ENCODE peak calls at places on chromosomes 4 and X, in nine cellular contexts. D, O, K, R, G, T, A, W and Y are unnamed samples.

GRCh38 chrX:115147220-115147619 is 42.0 kb upstream of the RBMXL3 start:
- DNase-seq in K (peak; percentile 16), W (no peak), T (no peak), O (peak; percentile 40), D (no peak), G (no peak), A (no peak), R (no peak), Y (no peak)

GRCh38 chrX:8755813-8756212 is 23.9 kb upstream of the ANOS1 start:
- DNase-seq in T (no peak), D (no peak), K (no peak), G (no peak), A (no peak), O (no peak), W (no peak), R (no peak), Y (no peak)

GRCh38 chr4:164700471-164700870 is 53.5 kb upstream of the SMIM31 start:
- DNase-seq in D (no peak), A (no peak), K (peak; percentile 41), R (no peak), O (no peak), T (no peak), G (peak; percentile 69), W (no peak), Y (no peak)

GRCh38 chr4:94621491-94622080 is 136.2 kb upstream of the BMPR1B start:
- DNase-seq in K (peak; percentile 57), G (peak; percentile 28), W (peak; percentile 8), D (no peak), A (no peak), O (peak; percentile 61), R (no peak), T (no peak), Y (no peak)

GRCh38 chr4:55256787-55257186 is 89.3 kb upstream of the SRD5A3 start:
- DNase-seq in D (no peak), G (no peak), O (no peak), A (peak; percentile 28), K (no peak), T (no peak), R (no peak), W (no peak), Y (no peak)

GRCh38 chr4:13299343-13299742 is 184.8 kb downstream of the RAB28 start:
- DNase-seq in K (no peak), A (no peak), T (no peak), O (no peak), G (no peak), D (no peak), R (no peak), W (no peak), Y (no peak)

GRCh38 chr4:109432676-109433075 is 939 bp upstream of the SEC24B start:
- DNase-seq in R (no peak), G (no peak), T (no peak), A (no peak), D (no peak), K (peak; percentile 12), W (no peak), O (peak; percentile 77), Y (no peak)

GRCh38 chrX:77788050-77788449 is 2.0 kb upstream of the ATRX start:
- DNase-seq in O (peak; percentile 14), R (no peak), T (no peak), A (no peak), D (no peak), W (no peak), G (peak; percentile 14), K (peak; percentile 88), Y (no peak)

GRCh38 chr4:94744830-94745229 is 12.9 kb upstream of the BMPR1B start:
- DNase-seq in W (no peak), D (no peak), K (no peak), T (no peak), A (no peak), O (no peak), G (no peak), R (no peak), Y (no peak)

DNA sequence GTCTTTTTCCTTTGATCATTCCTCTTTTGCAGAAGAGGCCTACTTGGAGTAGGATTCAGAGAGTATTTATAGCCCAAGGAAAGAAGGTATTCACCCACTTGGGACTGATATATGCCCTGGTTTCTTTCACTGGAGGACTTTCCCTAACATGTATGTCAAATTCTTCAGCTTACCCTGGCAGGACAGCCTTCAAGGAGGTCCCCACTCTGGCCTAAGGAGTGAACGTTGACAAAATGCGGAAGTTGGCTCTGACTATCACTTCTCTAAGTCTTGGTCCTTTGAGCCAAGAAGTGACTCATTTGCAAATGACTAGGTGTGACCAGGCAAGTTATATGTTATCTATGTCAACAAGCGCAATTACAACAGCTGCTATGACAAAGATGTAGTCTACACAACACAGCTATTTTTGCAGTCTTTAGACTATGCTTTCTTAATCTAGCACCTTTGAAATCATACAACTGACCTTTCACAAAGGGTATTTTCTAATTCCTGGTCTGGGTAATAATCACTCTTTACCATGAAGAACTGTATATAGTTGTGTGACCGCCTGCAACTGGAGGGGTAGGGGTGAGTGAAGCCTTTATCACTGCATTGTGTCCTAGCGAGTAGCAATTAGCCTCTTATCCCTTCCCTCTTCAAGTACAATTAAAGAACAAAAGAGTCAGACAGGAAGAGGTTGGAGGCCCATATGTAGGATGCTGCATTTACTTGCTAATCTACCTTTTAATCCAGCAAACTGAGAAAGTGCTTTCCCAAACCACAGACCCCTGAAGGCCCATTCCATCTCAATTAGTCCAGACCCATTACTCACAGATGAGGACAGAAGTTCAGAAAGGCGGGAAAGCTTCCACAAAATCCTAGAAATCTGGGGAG is 50.1 kb downstream of the RASGEF1B start:
- DNase-seq in T (no peak), W (peak; percentile 19), R (no peak), G (no peak), A (no peak), D (no peak), O (peak; percentile 56), K (no peak), Y (no peak)
- TF ChIP-seq POLR2A in T (no peak), W (no peak), R (no peak), G (no peak), A (no peak), D (no peak), O (no peak), K (no peak), Y (no peak)

DNA sequence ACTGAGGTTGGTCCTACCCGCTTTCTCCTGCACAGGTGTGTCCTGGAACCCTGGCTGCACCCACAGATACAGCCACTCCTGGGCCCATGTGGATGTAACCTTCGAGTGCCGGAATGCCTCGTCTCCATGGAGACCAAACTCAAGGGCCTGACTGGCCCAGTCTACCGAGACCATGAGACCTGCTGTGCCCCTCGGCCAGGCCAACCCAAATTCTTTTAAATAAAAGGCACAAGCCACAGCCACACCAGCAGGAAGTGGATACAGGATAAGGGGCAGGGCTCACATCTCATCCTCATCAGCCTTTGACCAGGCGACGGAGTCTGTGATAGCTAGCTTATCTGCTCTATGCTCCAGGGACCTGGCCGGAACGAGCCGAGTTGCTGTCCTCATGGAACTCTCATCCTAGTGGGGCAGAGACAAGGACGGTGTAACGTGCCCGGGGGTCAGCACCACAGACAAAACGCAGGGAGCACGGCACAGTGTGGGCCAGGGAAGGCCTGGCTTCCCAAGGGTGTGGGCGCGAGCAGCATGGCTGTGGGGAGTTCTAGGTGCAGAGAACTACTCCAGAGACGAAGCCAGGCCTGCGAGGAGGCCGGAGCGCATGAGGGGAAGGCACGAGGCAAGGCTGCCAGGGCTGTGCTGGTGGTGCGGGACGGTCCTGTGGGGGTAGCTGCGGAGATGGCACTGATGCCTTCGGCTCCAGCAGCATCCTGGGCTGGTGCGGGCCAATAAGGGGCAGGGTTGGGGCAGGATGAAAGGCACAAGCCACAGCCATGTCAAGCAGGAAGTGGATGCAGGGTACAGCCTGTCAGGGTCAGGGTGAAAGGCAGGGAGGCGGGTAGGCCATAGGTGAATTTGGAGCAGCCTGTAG is 22.7 kb downstream of the NOP14 start:
- DNase-seq in O (no peak), R (peak; percentile 19), W (no peak), D (peak; percentile 47), A (no peak), T (peak; percentile 17), G (peak; percentile 13), K (no peak), Y (no peak)
- TF ChIP-seq POLR2A in O (no peak), R (no peak), W (peak; percentile 70), D (no peak), A (no peak), T (no peak), G (no peak), K (no peak), Y (no peak)

DNA sequence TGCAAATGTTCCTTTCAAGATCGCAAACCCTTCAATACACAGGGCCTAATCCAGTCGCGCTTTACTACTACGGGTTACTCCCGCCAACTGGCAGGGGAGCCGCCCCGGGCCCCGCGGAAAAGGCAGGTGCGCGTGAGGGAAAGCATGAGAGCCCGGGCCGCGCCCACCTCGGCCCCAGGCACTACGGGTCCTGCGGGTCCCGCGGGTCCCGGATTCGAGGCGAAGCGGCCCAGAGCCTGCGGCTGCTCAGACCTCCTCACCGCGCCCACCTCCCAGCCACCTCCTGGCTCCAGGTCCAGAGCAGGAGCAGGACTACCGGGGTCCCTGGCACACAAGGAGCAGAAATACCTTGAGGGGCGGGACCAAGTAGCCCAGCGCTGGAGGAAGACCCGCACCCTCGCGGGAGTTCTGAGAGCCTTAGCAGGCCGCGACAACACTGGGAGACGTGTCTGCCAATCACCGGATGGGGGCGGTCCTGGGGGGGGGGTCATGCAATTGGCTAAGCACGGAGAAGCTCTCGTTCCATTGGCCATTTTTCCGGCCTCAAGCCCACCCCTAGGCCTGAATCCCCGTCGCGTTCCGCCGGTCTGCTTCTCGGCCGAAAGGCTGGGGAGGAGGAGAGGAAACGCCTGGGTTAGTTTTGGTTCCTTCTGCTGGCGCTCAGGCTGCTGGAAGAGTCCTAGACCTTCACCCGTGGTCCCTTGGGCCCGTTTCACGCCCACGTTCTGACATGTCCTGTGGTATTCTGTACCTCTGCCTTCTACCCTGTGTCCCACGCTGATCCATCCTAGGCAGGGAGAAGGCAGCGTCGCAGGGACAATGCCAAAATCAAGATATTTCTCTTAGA is 29.0 kb downstream of the ERVMER34-1 start:
- DNase-seq in T (peak; percentile 96), G (peak; percentile 97), K (peak; percentile 95), W (peak; percentile 81), D (peak; percentile 94), R (peak; percentile 93), O (peak; percentile 97), A (peak; percentile 95), Y (peak; percentile 95)
- TF ChIP-seq POLR2A in T (peak; percentile 76), G (no peak), K (peak; percentile 83), W (peak; percentile 92), D (no peak), R (no peak), O (peak; percentile 65), A (peak; percentile 27), Y (no peak)

GRCh38 chr4:186189656-186190055 is 1.7 kb upstream of the CYP4V2 start:
- DNase-seq in O (no peak), K (no peak), G (no peak), W (no peak), R (no peak), T (no peak), A (no peak), D (no peak), Y (no peak)

GRCh38 chr4:186190456-186191265 is 706 bp upstream of the CYP4V2 start:
- DNase-seq in G (peak; percentile 46), R (peak; percentile 47), D (peak; percentile 58), O (no peak), A (no peak), T (no peak), W (peak; percentile 41), K (no peak), Y (peak; percentile 48)

GRCh38 chr4:186191266-186192067 is at the start of gene CYP4V2:
- DNase-seq in W (peak; percentile 82), D (peak; percentile 61), A (peak; percentile 79), R (peak; percentile 91), K (peak; percentile 67), T (peak; percentile 81), O (peak; percentile 72), G (peak; percentile 80), Y (peak; percentile 90)

GRCh38 chr4:186193851-186194250 is 2.5 kb downstream of the CYP4V2 start:
- DNase-seq in R (no peak), K (no peak), T (no peak), W (no peak), G (no peak), D (no peak), O (no peak), A (no peak), Y (no peak)

GRCh38 chr4:186192068-186192751 is 843 bp downstream of the CYP4V2 start:
- DNase-seq in A (peak; percentile 46), D (no peak), W (no peak), T (peak; percentile 62), G (peak; percentile 71), O (peak; percentile 48), K (no peak), R (peak; percentile 49), Y (peak; percentile 49)
- TF ChIP-seq POLR2A in A (no peak), D (no peak), W (no peak), T (peak; percentile 24), G (no peak), O (no peak), K (no peak), R (no peak), Y (no peak)